ENCODE peak calls at places on chromosomes 3 and 15, in four cellular contexts. J is neural crest cell; N is activated CD8-positive, alpha-beta memory T cell treated with anti-CD3 and anti-CD28 coated beads, Interleukin-2, amount 10 ng/mL, durations not matched to agents 7 days and 5 days; E is BJ. B is an unnamed sample.
A peak's percentile ranks its signal among the peaks of the same experiment; 100 is the strongest.

GRCh38 chr3:132660056-132660744 is at the start of gene UBA5:
- DNase-seq in J (peak; percentile 48), N (peak; percentile 80), E (no peak), B (peak; percentile 61)

GRCh38 chr15:70096215-70096974 is 1.3 kb downstream of the TLE3 start:
- DNase-seq in J (peak; percentile 60), N (peak; percentile 63), E (no peak), B (peak; percentile 73)

GRCh38 chr3:111714305-111714704 is 119.2 kb upstream of the ZBED2 start:
- DNase-seq in J (no peak), N (no peak), E (no peak), B (no peak)

GRCh38 chr3:138941259-138941885 is 5.6 kb downstream of the FOXL2 start:
- DNase-seq in J (peak; percentile 59), N (no peak), E (no peak), B (peak; percentile 78)

GRCh38 chr3:38601971-38602550 is 47.4 kb downstream of the SCN5A start:
- DNase-seq in J (no peak), N (no peak), E (no peak), B (no peak)

GRCh38 chr15:40511472-40512133 is 40.8 kb downstream of the CHST14 start:
- DNase-seq in J (peak; percentile 45), N (no peak), E (no peak), B (peak; percentile 80)

GRCh38 chr15:75532413-75533250 is 46.5 kb downstream of the PTPN9 start:
- DNase-seq in J (peak; percentile 45), N (no peak), E (peak; percentile 37), B (peak; percentile 39)

GRCh38 chr3:183454064-183454463 is 25.6 kb upstream of the MCF2L2 start:
- DNase-seq in J (no peak), N (no peak), E (no peak), B (no peak)

GRCh38 chr15:25054329-25054728 is 99.5 kb downstream of the SNRPN start:
- DNase-seq in J (no peak), N (peak; percentile 7), E (no peak), B (no peak)

GRCh38 chr15:79140846-79141570 is 50.4 kb upstream of the RASGRF1 start:
- DNase-seq in J (no peak), N (no peak), E (no peak), B (no peak)

GRCh38 chr3:43497905-43498365 is 123.9 kb downstream of the ANO10 start:
- DNase-seq in J (no peak), N (no peak), E (no peak), B (no peak)

GRCh38 chr3:125141596-125142417 is 70.7 kb downstream of the SLC12A8 start:
- DNase-seq in J (peak; percentile 40), N (peak; percentile 90), E (no peak), B (peak; percentile 68)

GRCh38 chr3:61451841-61452240 is 109.5 kb upstream of the PTPRG start:
- DNase-seq in J (no peak), N (no peak), E (no peak), B (no peak)

GRCh38 chr3:112687214-112687613 is 46.3 kb upstream of the CCDC80 start:
- DNase-seq in J (no peak), N (no peak), E (no peak), B (no peak)

GRCh38 chr3:193078996-193079731 is 161.5 kb upstream of the MB21D2 start:
- DNase-seq in J (peak; percentile 2), N (no peak), E (no peak), B (no peak)

GRCh38 chr15:40754574-40754882 is 526 bp downstream of the RMDN3 start:
- DNase-seq in J (no peak), N (peak; percentile 58), E (no peak), B (peak; percentile 46)

GRCh38 chr15:74833376-74834107 is 7.1 kb downstream of the CPLX3 start:
- DNase-seq in J (no peak), N (no peak), E (no peak), B (no peak)

GRCh38 chr3:14299767-14300166 is 102.6 kb upstream of the SLC6A6 start:
- DNase-seq in J (no peak), N (no peak), E (no peak), B (no peak)

GRCh38 chr3:59451800-59452741 is 402.2 kb upstream of the CFAP20DC start:
- DNase-seq in J (no peak), N (peak; percentile 46), E (no peak), B (no peak)

GRCh38 chr3:171461087-171461917 is 1.1 kb upstream of the TNIK start:
- DNase-seq in J (no peak), N (peak; percentile 67), E (no peak), B (no peak)